ENCODE peak calls at places on chromosomes 5 and 9, in four cellular contexts. N is H1, K is K562, F is HepG2. S is an unnamed sample.

GRCh38 chr5:158384535-158385421 is 525.8 kb upstream of the CLINT1 start:
- DNase-seq in F (no peak), K (no peak), N (no peak), S (peak; percentile 19)

GRCh38 chr9:113675475-113675941 is 200.6 kb upstream of the ZNF618 start:
- DNase-seq in N (no peak), K (no peak), F (no peak), S (no peak)

GRCh38 chr5:95048633-95049032 is 236.3 kb downstream of the MCTP1 start:
- DNase-seq in N (no peak), F (no peak), K (no peak), S (no peak)

GRCh38 chr9:137748311-137748710 is 129.3 kb upstream of the CACNA1B start:
- DNase-seq in K (no peak), F (no peak), N (no peak), S (no peak)

GRCh38 chr9:92508018-92508417 is 25.7 kb upstream of the ASPN start:
- DNase-seq in K (no peak), N (no peak), F (no peak), S (no peak)

GRCh38 chr5:133978943-133979342 is 10.5 kb upstream of the C5orf15 start:
- DNase-seq in K (no peak), F (no peak), N (no peak), S (no peak)

GRCh38 chr9:87007711-87008360 is 60.5 kb upstream of the GAS1 start:
- DNase-seq in K (no peak), N (no peak), F (no peak), S (no peak)

GRCh38 chr5:135040331-135041144 is 6.5 kb upstream of the PITX1 start:
- DNase-seq in F (no peak), K (no peak), N (no peak), S (no peak)

GRCh38 chr9:136019041-136019680 is 58.0 kb upstream of the UBAC1 start:
- DNase-seq in F (no peak), N (no peak), K (no peak), S (no peak)

GRCh38 chr5:171453988-171454387 is 34.5 kb downstream of the FGF18 start:
- DNase-seq in F (no peak), N (no peak), K (no peak), S (no peak)

DNA sequence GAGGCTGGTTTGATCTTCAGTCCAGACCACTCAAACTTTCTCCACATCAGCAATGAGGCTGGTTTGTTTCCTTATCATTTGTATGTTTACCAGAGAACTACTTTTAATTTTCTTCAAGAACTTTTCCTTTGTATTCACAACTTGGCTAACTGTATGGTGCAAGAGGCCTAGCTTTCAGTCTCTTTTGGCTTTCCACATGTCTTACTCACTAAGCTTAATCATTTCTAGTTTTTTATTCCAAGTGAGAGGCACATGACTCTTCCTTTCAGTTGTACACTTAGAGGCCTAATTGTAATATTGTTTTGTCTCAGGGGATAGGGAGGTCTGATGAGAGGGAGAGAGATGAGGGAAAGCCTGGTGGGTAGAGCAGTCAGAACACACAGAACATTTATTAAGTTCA is 554.0 kb upstream of the ARRDC3 start:
- DNase-seq in F (no peak), N (no peak), K (no peak), S (no peak)
- TF ChIP-seq SRF in F (no peak), N (no peak), K (no peak), S (no peak)

GRCh38 chr5:103228588-103228987 is 30.0 kb upstream of the MACIR start:
- DNase-seq in N (no peak), K (no peak), F (no peak), S (no peak)

GRCh38 chr5:103223031-103223955 is 35.3 kb upstream of the MACIR start:
- DNase-seq in K (no peak), F (no peak), N (peak; percentile 7), S (no peak)

GRCh38 chr5:103228056-103228455 is 30.5 kb upstream of the MACIR start:
- DNase-seq in F (no peak), N (no peak), K (no peak), S (no peak)

GRCh38 chr5:103224894-103225246 is 33.7 kb upstream of the MACIR start:
- DNase-seq in K (no peak), F (no peak), N (no peak), S (peak; percentile 13)

DNA sequence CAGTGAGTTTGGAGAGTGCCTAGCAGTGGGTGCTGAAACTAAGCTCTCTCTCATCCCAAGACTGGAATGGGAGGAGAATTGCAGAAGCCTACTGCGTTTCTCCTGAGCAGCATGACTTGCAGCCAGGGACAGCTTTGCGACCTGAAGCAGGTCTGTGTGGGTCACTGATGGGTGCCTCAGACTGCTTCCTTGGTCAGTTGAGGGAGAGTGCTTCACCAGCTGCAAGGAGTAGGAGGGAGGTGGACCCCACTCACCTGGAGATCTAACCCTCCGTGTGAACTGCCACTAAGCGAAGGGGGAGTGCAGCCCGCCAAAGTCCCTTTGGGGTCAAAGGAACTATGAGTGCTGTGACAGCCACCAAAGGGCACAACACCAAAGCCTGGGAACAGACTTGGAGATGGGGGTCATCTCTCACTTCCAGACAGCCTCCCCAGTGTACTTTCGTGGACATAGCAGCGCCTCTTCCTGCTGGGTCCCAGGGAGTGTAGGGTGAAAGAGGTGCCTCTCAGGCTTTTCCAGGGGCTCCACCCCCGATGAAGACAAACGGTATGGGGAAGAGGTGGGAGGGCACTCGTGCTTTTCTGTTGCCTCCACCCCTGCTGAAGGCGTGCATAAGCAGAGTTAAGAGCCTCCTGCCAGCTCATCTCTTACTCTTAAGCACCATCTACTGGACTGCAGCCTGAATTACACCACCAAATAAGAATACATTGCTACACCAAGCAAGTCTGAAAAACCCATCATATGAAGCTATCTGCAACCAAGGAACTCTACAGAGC is 34.3 kb upstream of the MACIR start:
- DNase-seq in N (peak; percentile 68), F (peak; percentile 60), K (peak; percentile 70), S (peak; percentile 57)
- TF ChIP-seq CTCF in N (peak; percentile 90), F (peak; percentile 80), K (peak; percentile 84), S (peak; percentile 67)

DNA sequence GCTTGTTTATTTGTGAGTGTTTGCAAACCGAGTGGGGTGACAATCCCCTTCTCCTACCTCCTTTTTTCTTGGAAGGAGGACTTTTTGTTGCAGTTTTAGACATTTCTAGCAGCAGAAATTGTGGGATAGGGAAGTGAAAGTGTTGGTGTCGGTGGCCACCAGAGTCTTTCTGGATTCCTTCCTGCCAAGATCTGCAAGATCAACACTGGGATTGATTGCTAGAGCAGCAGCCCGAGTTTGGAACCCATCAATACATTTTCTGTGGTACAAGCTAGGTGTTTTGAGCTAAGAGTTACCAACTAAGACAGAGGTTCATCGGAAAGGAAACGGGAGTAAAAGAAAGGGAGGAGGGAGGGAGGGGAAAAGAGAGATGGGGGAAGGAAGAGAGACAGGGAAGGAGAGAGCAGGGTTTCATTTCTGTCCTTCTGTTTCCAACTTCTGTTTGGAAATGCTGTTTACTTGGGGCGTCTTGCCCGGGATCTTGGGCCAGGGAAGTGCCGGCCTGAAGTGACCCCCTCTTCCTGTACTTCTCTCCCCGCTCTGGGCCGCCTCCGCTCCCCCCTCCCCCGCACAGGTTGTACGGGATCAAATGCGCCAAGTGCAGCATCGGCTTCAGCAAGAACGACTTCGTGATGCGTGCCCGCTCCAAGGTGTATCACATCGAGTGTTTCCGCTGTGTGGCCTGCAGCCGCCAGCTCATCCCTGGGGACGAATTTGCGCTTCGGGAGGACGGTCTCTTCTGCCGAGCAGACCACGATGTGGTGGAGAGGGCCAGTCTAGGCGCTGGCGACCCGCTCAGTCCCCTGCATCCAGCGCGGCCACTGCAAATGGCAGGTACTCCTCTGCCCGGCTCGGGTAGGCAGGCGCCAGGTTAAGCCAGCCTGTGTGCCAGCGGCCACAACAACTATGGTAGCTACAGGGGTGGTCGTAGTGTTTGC is 3.9 kb downstream of the ISL1 start:
- DNase-seq in F (no peak), N (no peak), K (no peak), S (no peak)
- TF ChIP-seq SRF in F (no peak), N (no peak), K (no peak), S (no peak)

DNA sequence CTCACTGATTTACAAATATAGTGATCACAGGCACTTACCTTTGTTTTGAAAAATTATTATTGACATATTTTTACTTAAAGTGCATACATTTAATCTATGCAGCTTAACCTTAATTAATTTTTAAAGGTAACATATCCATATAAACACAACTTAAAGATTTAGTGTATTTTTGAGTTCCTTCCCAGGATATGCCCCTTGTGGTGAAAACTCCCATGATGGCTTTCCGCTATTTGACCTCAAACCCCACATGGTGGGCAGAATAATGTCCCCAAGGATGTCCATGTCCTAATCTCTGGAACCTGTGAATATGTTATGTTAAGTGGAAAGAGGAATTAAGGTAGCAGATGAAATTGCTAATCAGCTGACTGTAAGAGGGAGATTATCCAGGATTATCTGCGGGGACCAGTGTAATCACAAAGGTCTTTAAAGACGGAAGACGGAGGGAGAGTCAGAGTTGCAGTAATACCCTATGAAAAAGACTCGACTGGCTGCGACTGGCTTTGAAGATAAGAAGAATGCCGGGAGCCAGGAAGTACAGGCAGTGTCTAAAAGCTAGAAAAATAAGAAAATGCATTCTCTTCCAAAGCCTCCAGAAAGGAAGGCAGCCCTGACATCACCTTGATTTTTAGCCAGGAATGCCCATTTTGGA is 193.9 kb downstream of the ICE1 start:
- DNase-seq in F (no peak), K (no peak), N (no peak), S (no peak)
- TF ChIP-seq CTCF in F (no peak), K (peak; percentile 12), N (peak; percentile 21), S (peak; percentile 11)

DNA sequence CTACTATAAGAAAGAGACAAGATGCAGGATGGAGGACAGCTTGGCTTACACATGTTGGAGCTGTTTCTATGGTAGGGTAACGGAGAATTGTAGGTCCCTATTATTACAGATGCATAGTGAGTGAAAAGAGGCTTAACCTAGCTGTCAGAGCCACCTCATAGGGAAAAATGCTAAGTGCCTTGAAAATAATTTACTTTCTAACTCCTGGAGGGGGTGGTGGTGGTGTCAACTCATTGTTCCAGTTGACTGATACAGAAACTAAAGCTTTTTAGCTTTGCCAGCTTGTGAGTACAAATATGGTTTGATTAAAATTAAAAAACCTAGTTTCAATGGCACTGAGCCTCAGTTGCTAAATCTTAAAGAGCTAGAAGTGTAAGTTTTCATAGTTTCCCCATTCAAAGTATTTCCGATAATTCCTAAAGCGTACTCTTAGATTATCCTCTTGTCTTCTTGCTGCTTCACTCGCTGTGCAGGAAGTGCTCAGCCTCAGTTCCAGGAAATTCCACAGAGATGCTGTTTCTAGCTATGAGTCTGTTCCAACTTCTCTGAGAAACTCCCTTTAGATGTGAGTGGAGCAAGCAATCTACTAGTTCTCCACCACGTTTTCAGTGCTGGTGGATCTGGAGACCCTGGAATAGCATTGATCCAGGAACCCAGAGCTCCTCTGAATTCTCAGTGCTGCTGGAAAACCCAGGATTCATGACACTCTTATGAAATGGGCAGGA is 265.2 kb downstream of the DMAC1 start:
- DNase-seq in F (no peak), N (no peak), K (no peak), S (no peak)
- TF ChIP-seq SRF in F (no peak), N (no peak), K (no peak), S (no peak)

GRCh38 chr5:160171656-160172055 is 52.4 kb upstream of the PWWP2A start:
- DNase-seq in K (no peak), F (no peak), N (no peak), S (no peak)
- TF ChIP-seq CTCF in K (no peak), F (no peak), N (no peak), S (no peak)

GRCh38 chr9:124122813-124123462 is 111.4 kb downstream of the LHX2 start:
- DNase-seq in K (no peak), N (no peak), F (no peak), S (no peak)
- TF ChIP-seq SRF in K (no peak), N (no peak), F (no peak), S (no peak)

GRCh38 chr5:1701884-1702283 is 97.8 kb downstream of the MRPL36 start:
- DNase-seq in K (no peak), F (no peak), N (no peak), S (no peak)

GRCh38 chr5:1703352-1704050 is 96.1 kb downstream of the MRPL36 start:
- DNase-seq in F (no peak), N (no peak), K (no peak), S (no peak)

GRCh38 chr5:1702318-1702717 is 97.3 kb downstream of the MRPL36 start:
- DNase-seq in F (no peak), K (peak; percentile 41), N (no peak), S (no peak)

GRCh38 chr5:1699394-1699793 is 100.2 kb downstream of the MRPL36 start:
- DNase-seq in F (no peak), N (no peak), K (no peak), S (no peak)

GRCh38 chr5:1701194-1701593 is 98.4 kb downstream of the MRPL36 start:
- DNase-seq in N (no peak), F (no peak), K (no peak), S (no peak)
- TF ChIP-seq CTCF in N (no peak), F (no peak), K (no peak), S (no peak)

S was measured in HCT116.